ENCODE peak calls at places on chromosomes 6 and 20, in eight cellular contexts. R is HCT116, W is SK-N-SH, F is H1, H is A549, L is K562, C is endothelial cell of umbilical vein, K is HepG2. Z is an unnamed sample.

GRCh38 chr6:151494235-151494950 is 576 bp downstream of the CCDC170 start:
- DNase-seq in R (no peak), W (peak; percentile 28), F (no peak), H (peak; percentile 15), L (no peak), C (peak; percentile 70), K (peak; percentile 57), Z (no peak)

GRCh38 chr6:166533205-166533824 is 53.2 kb downstream of the RAMACL start:
- DNase-seq in R (no peak), W (no peak), F (no peak), H (no peak), L (no peak), C (no peak), K (no peak), Z (no peak)

GRCh38 chr6:116028233-116028632 is 32.5 kb downstream of the FRK start:
- DNase-seq in R (no peak), W (no peak), F (no peak), H (no peak), L (no peak), C (no peak), K (no peak), Z (no peak)

GRCh38 chr6:77548190-77548589 is 84.9 kb upstream of the HTR1B start:
- DNase-seq in R (no peak), W (no peak), F (no peak), H (no peak), L (no peak), C (no peak), K (no peak), Z (no peak)

GRCh38 chr6:158370805-158371204 is 58.5 kb downstream of the TULP4 start:
- DNase-seq in R (no peak), W (no peak), F (no peak), H (no peak), L (no peak), C (peak; percentile 13), K (no peak), Z (no peak)

GRCh38 chr20:2230671-2231488 is 64.9 kb upstream of the TGM3 start:
- DNase-seq in R (no peak), W (no peak), F (no peak), H (no peak), L (no peak), C (no peak), K (no peak), Z (no peak)

GRCh38 chr6:18242062-18242851 is 22.1 kb downstream of the DEK start:
- DNase-seq in R (peak; percentile 72), W (no peak), F (no peak), H (no peak), L (no peak), C (peak; percentile 56), K (peak; percentile 62), Z (no peak)

GRCh38 chr6:33343953-33344611 is 26.5 kb upstream of the ZBTB22 start:
- DNase-seq in R (no peak), W (no peak), F (no peak), H (no peak), L (no peak), C (no peak), K (no peak), Z (no peak)

GRCh38 chr6:119845161-119845560 is 495.6 kb upstream of the MAN1A1 start:
- DNase-seq in R (no peak), W (no peak), F (no peak), H (no peak), L (no peak), C (no peak), K (no peak), Z (no peak)

GRCh38 chr20:63894358-63895201 is at the start of gene DNAJC5:
- DNase-seq in R (peak; percentile 85), W (peak; percentile 100), F (peak; percentile 99), H (peak; percentile 99), L (peak; percentile 100), C (peak; percentile 91), K (peak; percentile 95), Z (peak; percentile 90)

GRCh38 chr20:25005661-25006060 is 13.1 kb upstream of the APMAP start:
- DNase-seq in R (no peak), W (no peak), F (no peak), H (no peak), L (no peak), C (no peak), K (no peak), Z (no peak)

GRCh38 chr6:157453978-157454377 is 73.0 kb downstream of the ZDHHC14 start:
- DNase-seq in R (no peak), W (no peak), F (no peak), H (no peak), L (no peak), C (no peak), K (no peak), Z (no peak)

GRCh38 chr6:30156262-30156599 is 4.8 kb downstream of the TRIM10 start:
- DNase-seq in R (peak; percentile 82), W (no peak), F (no peak), H (peak; percentile 25), L (peak; percentile 72), C (peak; percentile 6), K (peak; percentile 49), Z (peak; percentile 25)

GRCh38 chr6:126188271-126188909 is 151.5 kb upstream of the CENPW start:
- DNase-seq in R (no peak), W (no peak), F (no peak), H (no peak), L (no peak), C (peak; percentile 6), K (peak; percentile 7), Z (no peak)

GRCh38 chr6:52284131-52284459 is 447 bp downstream of the MCM3 start:
- DNase-seq in R (no peak), W (peak; percentile 50), F (peak; percentile 84), H (no peak), L (peak; percentile 36), C (no peak), K (peak; percentile 67), Z (peak; percentile 80)

GRCh38 chr20:34824861-34825529 is 456 bp downstream of the NCOA6 start:
- DNase-seq in R (peak; percentile 2), W (peak; percentile 91), F (peak; percentile 87), H (peak; percentile 40), L (no peak), C (peak; percentile 58), K (peak; percentile 54), Z (peak; percentile 80)

GRCh38 chr6:44104661-44105060 is 22.6 kb downstream of the MRPL14 start:
- DNase-seq in R (no peak), W (no peak), F (no peak), H (no peak), L (no peak), C (peak; percentile 97), K (no peak), Z (no peak)

GRCh38 chr6:16639689-16640480 is 121.4 kb downstream of the ATXN1 start:
- DNase-seq in R (no peak), W (no peak), F (no peak), H (peak; percentile 13), L (no peak), C (peak; percentile 68), K (no peak), Z (no peak)

GRCh38 chr6:43267619-43268347 is 24.5 kb downstream of the TTBK1 start:
- DNase-seq in R (no peak), W (no peak), F (no peak), H (no peak), L (peak; percentile 80), C (no peak), K (peak; percentile 99), Z (no peak)

GRCh38 chr6:102853249-102853955 is 1459.9 kb downstream of the GRIK2 start:
- DNase-seq in R (no peak), W (peak; percentile 38), F (no peak), H (no peak), L (no peak), C (no peak), K (no peak), Z (no peak)

GRCh38 chr6:75349262-75349984 is 64.8 kb upstream of the TMEM30A start:
- DNase-seq in R (no peak), W (peak; percentile 60), F (peak; percentile 77), H (no peak), L (peak; percentile 14), C (peak; percentile 88), K (no peak), Z (peak; percentile 15)

DNA sequence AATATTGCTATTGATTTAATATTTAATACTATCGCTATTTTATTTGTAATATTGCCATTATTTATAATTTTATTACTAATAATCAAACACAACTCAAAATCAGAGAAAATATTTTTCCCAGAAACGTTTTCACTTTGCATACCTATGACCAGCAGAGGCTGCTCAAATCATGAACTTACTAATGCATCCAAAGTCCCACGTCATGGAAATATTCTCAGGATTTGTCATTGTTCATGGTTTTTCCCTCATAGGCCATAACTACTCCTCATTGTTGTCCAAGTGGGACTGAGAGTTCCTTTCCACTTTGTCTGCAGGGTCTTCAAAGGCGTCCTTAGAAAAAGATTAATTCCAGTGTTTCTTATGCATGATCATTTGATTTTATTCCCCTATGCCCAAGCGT is 344.8 kb downstream of the THBS2 start:
- DNase-seq in R (no peak), W (no peak), F (no peak), H (peak; percentile 10), L (no peak), C (no peak), K (no peak), Z (no peak)
- TF ChIP-seq CTCF in R (no peak), W (peak; percentile 20), F (no peak), H (peak; percentile 21), L (no peak), C (no peak), K (no peak), Z (no peak)

DNA sequence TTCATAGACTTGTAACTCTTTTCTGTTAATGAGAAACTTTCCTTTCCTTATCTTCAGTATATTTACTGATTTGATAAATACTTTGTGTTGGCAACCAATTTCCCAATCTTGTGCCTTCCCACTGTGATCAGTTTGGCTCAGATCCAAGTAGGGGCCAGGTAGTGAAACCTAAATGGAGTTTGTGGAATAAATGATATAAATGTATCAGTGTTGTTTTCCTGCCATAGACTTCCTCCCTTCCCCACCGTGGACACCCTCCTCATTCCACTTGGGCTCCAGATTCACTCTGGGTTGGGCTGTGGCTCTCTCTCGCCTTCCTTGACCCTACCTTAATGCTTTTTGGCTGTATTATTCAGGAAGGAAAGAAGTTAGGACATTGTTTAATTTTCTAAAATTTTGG is 1.3 kb downstream of the ZKSCAN3 start:
- DNase-seq in R (no peak), W (no peak), F (no peak), H (no peak), L (no peak), C (no peak), K (peak; percentile 21), Z (no peak)
- H3K4me3 ChIP-seq in R (peak overlapping the region; percentile 86), W (peak overlapping the region; percentile 89), F (peak overlapping the region; percentile 94), H (no peak overlapping the region), L (peak overlapping the region; percentile 68), C (no peak overlapping the region), K (no peak overlapping the region), Z (peak overlapping the region; percentile 91)

DNA sequence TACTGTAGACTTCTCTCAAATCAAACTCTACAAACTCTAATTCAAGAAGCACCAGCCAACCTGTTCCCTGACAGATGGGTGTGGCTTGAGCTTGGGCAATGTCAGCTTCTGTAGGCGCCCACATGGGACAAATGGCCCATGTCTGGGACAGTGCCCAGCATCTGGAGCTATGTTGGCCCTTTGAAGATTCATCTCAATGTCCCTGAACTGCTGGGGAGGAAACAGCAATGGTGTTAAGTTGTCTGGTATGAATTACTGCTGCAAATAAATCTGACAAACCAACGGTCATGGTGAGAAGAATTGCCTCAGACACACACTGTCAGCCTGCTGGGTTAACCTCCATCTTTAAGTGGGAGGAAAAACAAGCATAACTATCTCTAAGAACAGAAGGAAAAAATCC is 274.8 kb downstream of the CDH26 start:
- DNase-seq in R (no peak), W (no peak), F (peak; percentile 2), H (no peak), L (no peak), C (no peak), K (no peak), Z (no peak)
- TF ChIP-seq MAX in R (no peak), W (no peak), F (no peak), H (no peak), L (no peak), C (no peak), K (no peak), Z (no peak)

GRCh38 chr20:20184149-20184548 is 131.8 kb downstream of the CFAP61 start:
- DNase-seq in R (no peak), W (no peak), F (no peak), H (no peak), L (peak; percentile 8), C (no peak), K (no peak), Z (peak; percentile 42)
- TF ChIP-seq CTCF in R (peak; percentile 67), W (peak; percentile 46), F (peak; percentile 52), H (peak; percentile 27), L (peak; percentile 39), C (peak; percentile 20), K (peak; percentile 56), Z (peak; percentile 60)